ENCODE peak calls at places on chromosomes 11 and 22, in four cellular contexts. Z is activated gamma-delta T cell treated with Interleukin-2 at 50 U/mL for 16 hours; H is astrocyte of the hippocampus; G is naive thymus-derived CD8-positive, alpha-beta T cell. A is an unnamed sample.

GRCh38 chr11:47389577-47390072 is 11.3 kb upstream of the SPI1 start:
- DNase-seq in Z (no peak), H (no peak), G (no peak), A (no peak)

GRCh38 chr11:100791873-100792272 is 104.8 kb downstream of the ARHGAP42 start:
- DNase-seq in Z (no peak), H (no peak), G (no peak), A (no peak)

GRCh38 chr11:1918436-1919315 is 827 bp upstream of the TNNT3 start:
- DNase-seq in Z (no peak), H (no peak), G (no peak), A (no peak)

GRCh38 chr22:16949561-16949960 is 58.5 kb downstream of the GAB4 start:
- DNase-seq in Z (no peak), H (no peak), G (no peak), A (peak)

GRCh38 chr22:37218771-37219411 is 6.6 kb upstream of the SSTR3 start:
- DNase-seq in Z (peak), H (no peak), G (peak), A (no peak)

GRCh38 chr11:107702723-107703122 is 9.1 kb downstream of the SLN start:
- DNase-seq in Z (no peak), H (peak), G (no peak), A (no peak)

GRCh38 chr11:72844356-72844755 is 30.1 kb downstream of the ATG16L2 start:
- DNase-seq in Z (no peak), H (peak), G (no peak), A (no peak)

GRCh38 chr22:48253136-48253535 is 1490.7 kb downstream of the TBC1D22A start:
- DNase-seq in Z (no peak), H (no peak), G (no peak), A (no peak)

GRCh38 chr11:113663567-113663966 is 42.5 kb downstream of the TMPRSS5 start:
- DNase-seq in Z (no peak), H (peak), G (no peak), A (no peak)

GRCh38 chr11:102614485-102614884 is 10.6 kb downstream of the MMP20 start:
- DNase-seq in Z (no peak), H (no peak), G (no peak), A (no peak)

GRCh38 chr22:50469377-50470305 is 5.2 kb downstream of the SBF1 start:
- DNase-seq in Z (peak), H (peak), G (peak), A (peak)

GRCh38 chr22:38029901-38030300 is 27.3 kb upstream of the PICK1 start:
- DNase-seq in Z (no peak), H (no peak), G (no peak), A (no peak)

GRCh38 chr22:49934891-49935557 is 16.6 kb downstream of the CRELD2 start:
- DNase-seq in Z (peak), H (peak), G (peak), A (no peak)

A was measured in HCT116.